ENCODE peak calls at places on chromosomes 13 and 19, in four cellular contexts. K is A549, X is H1, W is HepG2. V is an unnamed sample.

GRCh38 chr19:45164577-45165335 is 4.0 kb upstream of the NKPD1 start:
- DNase-seq in W (peak; percentile 79), X (peak; percentile 69), K (peak; percentile 79), V (peak; percentile 72)

GRCh38 chr13:51000576-51001260 is 91.1 kb downstream of the RNASEH2B start:
- DNase-seq in W (no peak), X (no peak), K (no peak), V (no peak)

GRCh38 chr13:95267662-95268369 is 33.4 kb downstream of the ABCC4 start:
- DNase-seq in X (no peak), K (peak; percentile 85), W (peak; percentile 45), V (no peak)

GRCh38 chr19:48102870-48103751 is 7.5 kb downstream of the PLA2G4C start:
- DNase-seq in W (peak; percentile 53), X (peak; percentile 85), K (peak; percentile 76), V (peak; percentile 82)

GRCh38 chr13:97252735-97253134 is 30.6 kb downstream of the MBNL2 start:
- DNase-seq in X (no peak), W (no peak), K (no peak), V (no peak)

GRCh38 chr13:26011996-26012688 is 39.7 kb downstream of the SHISA2 start:
- DNase-seq in W (no peak), X (peak; percentile 51), K (no peak), V (no peak)

GRCh38 chr19:41363371-41363752 is 587 bp downstream of the B9D2 start:
- DNase-seq in K (no peak), W (no peak), X (no peak), V (no peak)

GRCh38 chr19:49391581-49392399 is 3.7 kb downstream of the KASH5 start:
- DNase-seq in W (peak; percentile 63), K (peak; percentile 89), X (peak; percentile 82), V (peak; percentile 92)

GRCh38 chr13:33953203-33953602 is 135.3 kb downstream of the RFC3 start:
- DNase-seq in K (no peak), X (no peak), W (no peak), V (no peak)

GRCh38 chr13:73040479-73040878 is 18.3 kb upstream of the KLF5 start:
- DNase-seq in W (peak; percentile 13), X (no peak), K (peak; percentile 88), V (no peak)

GRCh38 chr19:5536337-5536894 is 31.3 kb downstream of the TINCR start:
- DNase-seq in K (peak; percentile 23), X (peak; percentile 91), W (no peak), V (no peak)

GRCh38 chr13:51587372-51587771 is 3.1 kb downstream of the WDFY2 start:
- DNase-seq in K (no peak), W (peak; percentile 35), X (no peak), V (no peak)

GRCh38 chr19:34506026-34506370 is 24.4 kb downstream of the WTIP start:
- DNase-seq in X (no peak), W (no peak), K (no peak), V (no peak)

GRCh38 chr19:30111456-30111855 is 169.4 kb downstream of the URI1 start:
- DNase-seq in W (no peak), X (no peak), K (no peak), V (no peak)

GRCh38 chr19:788821-789472 is 8.3 kb upstream of the PTBP1 start:
- DNase-seq in K (no peak), X (peak; percentile 74), W (peak; percentile 52), V (peak; percentile 54)

GRCh38 chr13:28533049-28533436 is 38.1 kb upstream of the FLT1 start:
- DNase-seq in X (no peak), K (no peak), W (no peak), V (no peak)

GRCh38 chr19:14267224-14267741 is 61.3 kb upstream of the ADGRL1 start:
- DNase-seq in X (no peak), K (no peak), W (no peak), V (no peak)

GRCh38 chr19:52331757-52332156 is 4.3 kb upstream of the ZNF610 start:
- DNase-seq in X (no peak), W (no peak), K (no peak), V (no peak)

GRCh38 chr13:65036999-65037398 is 2193.1 kb downstream of the PCDH9 start:
- DNase-seq in X (no peak), W (no peak), K (no peak), V (no peak)

GRCh38 chr13:75432045-75432444 is 49.9 kb downstream of the TBC1D4 start:
- DNase-seq in W (peak; percentile 36), X (no peak), K (peak; percentile 33), V (no peak)

GRCh38 chr13:112397108-112397507 is 21.0 kb downstream of the SPACA7 start:
- DNase-seq in X (no peak), W (no peak), K (no peak), V (no peak)

GRCh38 chr13:112391747-112392146 is 15.6 kb downstream of the SPACA7 start:
- DNase-seq in X (no peak), K (no peak), W (no peak), V (no peak)

GRCh38 chr13:112392719-112393118 is 16.6 kb downstream of the SPACA7 start:
- DNase-seq in K (no peak), W (no peak), X (no peak), V (no peak)
- TF ChIP-seq PHF8 in K (no peak), W (no peak), X (no peak), V (no peak)

GRCh38 chr19:1824252-1824622 is 12.2 kb upstream of the ATP8B3 start:
- DNase-seq in K (no peak), W (no peak), X (no peak), V (no peak)

GRCh38 chr19:1826557-1827521 is 14.8 kb upstream of the ATP8B3 start:
- DNase-seq in W (no peak), K (peak; percentile 36), X (peak; percentile 69), V (peak; percentile 86)

GRCh38 chr19:1827566-1828278 is 15.6 kb upstream of the ATP8B3 start:
- DNase-seq in K (no peak), W (no peak), X (no peak), V (no peak)

GRCh38 chr19:1823539-1824251 is 11.6 kb upstream of the ATP8B3 start:
- DNase-seq in K (no peak), X (no peak), W (no peak), V (no peak)

GRCh38 chr19:1825909-1826556 is 14.0 kb upstream of the ATP8B3 start:
- DNase-seq in K (peak; percentile 62), W (peak; percentile 48), X (peak; percentile 97), V (peak; percentile 93)
- TF ChIP-seq HDAC2 in K (no peak), W (no peak), X (no peak), V (no peak)

GRCh38 chr13:100399455-100399854 is 189.1 kb downstream of the GGACT start:
- DNase-seq in W (no peak), X (no peak), K (no peak), V (no peak)
- TF ChIP-seq PHF8 in W (no peak), X (no peak), K (no peak), V (no peak)

DNA sequence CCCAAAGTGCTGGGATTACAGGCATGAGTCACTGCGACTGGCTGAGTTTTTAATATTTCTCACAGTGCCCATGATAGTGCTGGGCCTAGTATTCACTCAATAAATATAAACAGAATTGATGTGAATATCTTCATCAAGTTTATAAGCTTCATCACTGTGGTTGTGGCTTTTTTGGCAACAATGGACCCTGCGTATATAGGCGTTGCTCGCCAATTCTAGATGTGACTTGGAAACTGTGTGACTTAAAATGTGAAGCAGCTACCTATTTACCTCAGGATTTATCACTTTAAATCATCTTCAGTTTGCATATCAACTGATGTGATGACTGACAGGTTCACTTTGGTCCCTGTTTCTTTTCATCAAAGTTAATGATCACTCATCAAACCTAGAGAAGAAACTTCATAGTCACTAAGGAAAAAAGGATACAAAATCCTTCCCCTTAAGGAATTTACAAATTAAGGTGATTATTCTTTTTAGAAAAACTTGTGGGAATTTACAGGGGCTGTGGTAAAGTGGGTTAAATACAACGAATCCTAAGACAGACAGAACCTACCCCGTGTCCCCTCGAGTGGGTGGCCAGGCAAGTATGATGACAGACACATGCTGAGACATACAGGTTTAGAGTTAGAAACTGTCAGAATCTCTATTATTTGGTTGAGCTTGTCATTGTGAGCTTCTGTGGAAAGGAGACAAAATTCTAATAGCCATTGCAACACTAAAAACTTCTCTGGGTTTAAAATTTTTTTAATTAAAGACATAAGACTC is 101.3 kb downstream of the AKAP11 start:
- DNase-seq in X (no peak), W (no peak), K (no peak), V (no peak)
- TF ChIP-seq HDAC2 in X (no peak), W (no peak), K (no peak), V (no peak)

GRCh38 chr19:7672522-7672921 is 3.7 kb downstream of the RETN start:
- DNase-seq in X (no peak), K (no peak), W (no peak), V (no peak)

GRCh38 chr19:7676854-7677253 is at the start of gene MCEMP1:
- DNase-seq in W (no peak), K (no peak), X (no peak), V (no peak)

GRCh38 chr19:7676376-7676775 is 514 bp upstream of the MCEMP1 start:
- DNase-seq in X (no peak), K (no peak), W (no peak), V (no peak)

GRCh38 chr19:7670790-7671189 is 1.9 kb downstream of the RETN start:
- DNase-seq in K (no peak), X (peak; percentile 60), W (no peak), V (no peak)

GRCh38 chr19:7673995-7674667 is 2.8 kb upstream of the MCEMP1 start:
- DNase-seq in X (peak; percentile 81), W (peak; percentile 21), K (peak; percentile 74), V (peak; percentile 86)
- TF ChIP-seq PHF8 in X (no peak), W (no peak), K (no peak), V (no peak)

DNA sequence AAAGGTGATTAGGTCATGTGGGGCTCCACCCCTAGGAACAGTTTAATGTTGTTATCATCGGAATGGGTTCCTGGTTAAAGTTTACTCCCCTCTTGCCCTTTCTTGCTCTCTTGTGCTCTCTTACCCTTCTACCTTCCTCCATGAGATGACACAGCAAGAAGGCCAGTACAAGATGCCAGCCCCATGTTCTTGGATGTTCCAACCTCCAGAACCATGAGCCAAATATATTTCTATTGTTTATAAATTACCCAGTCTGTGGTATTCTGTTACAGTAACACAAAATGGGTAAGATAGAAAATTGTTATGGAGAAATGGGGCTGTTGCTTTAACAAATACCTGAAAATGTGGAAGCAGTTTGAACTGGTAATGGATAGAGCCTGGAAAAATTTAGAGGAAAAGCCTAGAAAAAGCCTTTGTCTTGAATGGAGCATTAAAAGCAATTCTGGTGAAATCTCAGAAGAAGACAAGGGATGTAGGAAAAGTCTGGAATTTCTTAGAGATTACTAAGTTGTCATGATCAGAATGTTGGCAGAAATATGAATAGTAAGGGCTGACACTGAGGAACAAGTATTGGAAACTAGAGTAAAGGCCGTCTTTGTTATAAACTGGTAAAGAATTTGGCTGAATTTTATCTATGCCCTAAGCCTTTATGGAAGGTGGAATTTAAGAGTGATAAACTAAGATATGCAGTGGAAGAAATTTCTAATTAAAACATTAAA is 53.5 kb upstream of the TSC22D1 start:
- DNase-seq in X (no peak), W (no peak), K (no peak), V (no peak)
- TF ChIP-seq HDAC2 in X (no peak), W (no peak), K (no peak), V (no peak)

GRCh38 chr19:8194528-8195275 is 14.5 kb upstream of the CERS4 start:
- DNase-seq in X (no peak), K (no peak), W (no peak), V (no peak)
- TF ChIP-seq PHF8 in X (no peak), K (no peak), W (no peak), V (no peak)

V was measured in K562.